ENCODE peak calls at places on chromosomes 1 and 21, in nine cellular contexts. U is esophagus squamous epithelium; R is CD4-positive, CD25-positive, alpha-beta regulatory T cell; I is upper lobe of right lung; G is psoas muscle; Y is right atrium auricular region; E is DND-41; W is small intestine; B is mesenchymal stem cell. N is an unnamed sample. For H3K4me1, the result is how much of the 10 kb centered on the place peaks cover.

GRCh38 chr1:31725777-31726535 is 22.1 kb upstream of the COL16A1 start:
- DNase-seq in U (no peak), R (no peak), I (no peak), G (no peak), Y (no peak), E (no peak), W (no peak), B (no peak), N (no peak)

GRCh38 chr21:33063907-33064622 is 5.9 kb upstream of the OLIG1 start:
- DNase-seq in U (no peak), R (no peak), I (no peak), G (no peak), Y (no peak), E (no peak), W (no peak), B (no peak), N (no peak)

GRCh38 chr1:54331843-54332688 is 74.1 kb downstream of the SSBP3 start:
- DNase-seq in U (no peak), R (no peak), I (no peak), G (no peak), Y (no peak), E (no peak), W (no peak), B (no peak), N (no peak)

GRCh38 chr1:6299557-6300165 is 38.8 kb upstream of the GPR153 start:
- DNase-seq in U (no peak), R (no peak), I (no peak), G (no peak), Y (no peak), E (no peak), W (no peak), B (no peak), N (no peak)

GRCh38 chr1:119409731-119410130 is 5.2 kb upstream of the HSD3B2 start:
- DNase-seq in U (no peak), R (no peak), I (no peak), G (no peak), Y (no peak), E (no peak), W (no peak), B (no peak), N (no peak)

GRCh38 chr1:165134431-165134830 is 222.1 kb downstream of the LMX1A start:
- DNase-seq in U (no peak), R (no peak), I (no peak), G (no peak), Y (no peak), E (no peak), W (no peak), B (no peak), N (no peak)

GRCh38 chr1:168227620-168228019 is 1.8 kb downstream of the SFT2D2 start:
- DNase-seq in U (no peak), R (no peak), I (no peak), G (no peak), Y (no peak), E (no peak), W (no peak), B (peak), N (no peak)

GRCh38 chr1:174160109-174160473 is 771 bp downstream of the RABGAP1L start:
- DNase-seq in U (no peak), R (no peak), I (peak), G (peak), Y (peak), E (no peak), W (peak), B (peak), N (peak)

GRCh38 chr1:151579436-151580225 is 32.2 kb upstream of the SNX27 start:
- DNase-seq in U (no peak), R (no peak), I (no peak), G (no peak), Y (no peak), E (no peak), W (no peak), B (peak), N (no peak)

GRCh38 chr1:22262583-22262982 is 119.7 kb upstream of the WNT4 start:
- DNase-seq in U (no peak), R (peak), I (no peak), G (no peak), Y (no peak), E (peak), W (peak), B (no peak), N (no peak)

GRCh38 chr1:110310300-110310699 is 28.9 kb upstream of the RBM15 start:
- DNase-seq in U (no peak), R (no peak), I (no peak), G (no peak), Y (no peak), E (no peak), W (no peak), B (no peak), N (no peak)

GRCh38 chr21:42388740-42389448 is 7.0 kb downstream of the TMPRSS3 start:
- DNase-seq in U (no peak), R (no peak), I (peak), G (no peak), Y (no peak), E (no peak), W (peak), B (no peak), N (peak)

GRCh38 chr1:159197767-159198557 is 6.7 kb upstream of the ACKR1 start:
- DNase-seq in U (no peak), R (peak), I (peak), G (peak), Y (peak), E (peak), W (peak), B (peak), N (peak)

GRCh38 chr1:44616991-44617702 is 57.1 kb downstream of the TMEM53 start:
- DNase-seq in U (no peak), R (no peak), I (no peak), G (peak), Y (no peak), E (no peak), W (peak), B (peak), N (no peak)

GRCh38 chr1:109762821-109763645 is 690 bp downstream of the EPS8L3 start:
- DNase-seq in U (no peak), R (no peak), I (peak), G (no peak), Y (no peak), E (no peak), W (peak), B (peak), N (peak)

GRCh38 chr1:156692958-156693857 is 12.2 kb downstream of the CRABP2 start:
- DNase-seq in U (no peak), R (peak), I (no peak), G (no peak), Y (no peak), E (peak), W (no peak), B (no peak), N (no peak)

GRCh38 chr1:31509124-31510072 is 66.9 kb upstream of the TINAGL1 start:
- DNase-seq in U (no peak), R (no peak), I (no peak), G (no peak), Y (no peak), E (peak), W (peak), B (no peak), N (no peak)

DNA sequence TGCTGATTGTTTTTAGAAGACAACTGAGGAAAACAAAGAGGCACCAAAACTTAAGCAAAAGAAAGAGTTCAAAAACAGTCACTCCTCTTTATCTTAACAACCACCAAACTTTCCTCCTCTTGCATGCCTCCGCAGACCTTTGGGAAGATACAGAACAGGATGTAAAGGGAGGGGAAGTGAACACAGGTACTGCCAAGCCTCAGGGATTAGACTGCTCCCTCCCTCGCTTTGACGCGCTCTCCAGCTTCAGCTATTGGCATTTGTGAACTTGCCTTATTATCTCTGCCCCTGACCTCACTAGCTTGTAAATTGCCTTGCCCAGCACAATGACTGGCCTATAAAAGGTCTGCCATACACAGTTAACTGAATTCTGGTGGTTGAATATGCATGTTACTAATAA is 4.8 kb upstream of the SRP9 start:
- DNase-seq in U (no peak), R (no peak), I (no peak), G (no peak), Y (no peak), E (no peak), W (peak), B (no peak), N (no peak)
- H3K4me1 ChIP-seq in U (under half), R (under half), I (under half), G (under half), Y (under half), E (under half), W (under half), B (under half), N (under half)

GRCh38 chr1:198864695-198865094 is 225.9 kb downstream of the PTPRC start:
- DNase-seq in U (no peak), R (no peak), I (no peak), G (no peak), Y (no peak), E (no peak), W (no peak), B (no peak), N (no peak)

GRCh38 chr1:198865288-198865687 is 226.4 kb downstream of the PTPRC start:
- DNase-seq in U (no peak), R (no peak), I (no peak), G (no peak), Y (no peak), E (no peak), W (no peak), B (no peak), N (no peak)

DNA sequence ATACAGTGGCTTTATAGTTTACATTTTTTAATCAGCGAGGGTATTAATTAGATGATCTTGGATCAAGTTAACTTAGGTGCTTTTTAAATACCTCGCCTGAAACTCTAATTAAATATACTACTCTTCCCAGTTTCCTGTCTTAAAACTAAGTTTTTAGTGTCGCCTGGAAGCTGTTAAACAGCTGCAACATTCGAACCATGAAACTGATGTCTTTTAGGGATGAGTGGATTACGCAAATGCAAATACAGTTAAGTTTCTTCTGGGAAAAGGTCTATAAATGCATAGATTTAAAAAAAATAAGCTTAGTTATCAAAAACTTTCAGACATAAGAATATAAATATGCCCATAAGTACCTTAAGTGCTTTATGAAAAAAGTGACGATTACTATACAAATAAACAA is 228.3 kb downstream of the PTPRC start:
- DNase-seq in U (no peak), R (no peak), I (no peak), G (no peak), Y (no peak), E (no peak), W (no peak), B (no peak), N (no peak)
- H3K4me3 ChIP-seq in U (no peak), R (no peak), I (no peak), G (no peak), Y (no peak), E (no peak), W (no peak), B (no peak), N (no peak)

GRCh38 chr1:196607940-196608339 is 300 bp downstream of the KCNT2 start:
- DNase-seq in U (no peak), R (no peak), I (no peak), G (no peak), Y (no peak), E (no peak), W (no peak), B (no peak), N (no peak)
- H3K27ac ChIP-seq in U (peak), R (no peak), I (peak), G (no peak), Y (peak), E (no peak), W (no peak), B (peak), N (no peak)

GRCh38 chr1:93671090-93671743 is 10.4 kb downstream of the BCAR3 start:
- DNase-seq in U (no peak), R (no peak), I (no peak), G (no peak), Y (no peak), E (no peak), W (no peak), B (no peak), N (no peak)

GRCh38 chr1:93673159-93673657 is 8.4 kb downstream of the BCAR3 start:
- DNase-seq in U (no peak), R (no peak), I (no peak), G (no peak), Y (no peak), E (no peak), W (peak), B (peak), N (no peak)

GRCh38 chr1:93672477-93673158 is 9.0 kb downstream of the BCAR3 start:
- DNase-seq in U (no peak), R (no peak), I (peak), G (no peak), Y (no peak), E (no peak), W (no peak), B (no peak), N (no peak)

GRCh38 chr1:93670141-93670540 is 11.5 kb downstream of the BCAR3 start:
- DNase-seq in U (no peak), R (no peak), I (no peak), G (no peak), Y (peak), E (peak), W (no peak), B (peak), N (no peak)

GRCh38 chr1:93672069-93672468 is 9.6 kb downstream of the BCAR3 start:
- DNase-seq in U (no peak), R (no peak), I (no peak), G (peak), Y (peak), E (no peak), W (peak), B (peak), N (no peak)
- H3K4me1 ChIP-seq in U (under half), R (under half), I (half or more), G (half or more), Y (half or more), E (under half), W (under half), B (under half), N (under half)

N was measured in CD8-positive, alpha-beta memory T cell.